ENCODE peak calls at places on chromosomes 5 and 9, in five cellular contexts. W is upper lobe of left lung, A is K562, F is HepG2, P is GM12878. V is an unnamed sample.

GRCh38 chr5:77328926-77329647 is 118.6 kb downstream of the PDE8B start:
- ATAC-seq in A (no peak), W (peak), F (no peak), P (no peak), V (no peak)

GRCh38 chr5:38835887-38836286 is 9.9 kb upstream of the OSMR start:
- ATAC-seq in P (no peak), W (peak), A (no peak), F (no peak), V (peak)

GRCh38 chr5:132766806-132767055 is 10.3 kb downstream of the SEPTIN8 start:
- ATAC-seq in P (no peak), W (no peak), F (no peak), A (no peak), V (no peak)

GRCh38 chr9:104279535-104280215 is 185.6 kb downstream of the SMC2 start:
- ATAC-seq in P (peak), A (no peak), W (no peak), F (no peak), V (no peak)

GRCh38 chr5:134738963-134739661 is 764 bp downstream of the CAMLG start:
- ATAC-seq in F (peak), A (peak), P (peak), W (peak), V (no peak)

GRCh38 chr9:137666950-137667670 is 48.3 kb downstream of the EHMT1 start:
- ATAC-seq in A (no peak), P (peak), W (no peak), F (no peak), V (no peak)

GRCh38 chr9:132163457-132163875 is 1.6 kb downstream of the NTNG2 start:
- ATAC-seq in P (no peak), F (no peak), W (no peak), A (no peak), V (no peak)

GRCh38 chr9:136721339-136722092 is 9.1 kb downstream of the DIPK1B start:
- ATAC-seq in F (peak), P (no peak), A (peak), W (peak), V (peak)

GRCh38 chr9:3401556-3401955 is 124.2 kb downstream of the RFX3 start:
- ATAC-seq in P (no peak), F (no peak), A (no peak), W (no peak), V (no peak)

GRCh38 chr9:94199776-94200175 is 59.3 kb upstream of the ZNF169 start:
- ATAC-seq in P (no peak), F (no peak), A (no peak), W (no peak), V (no peak)

GRCh38 chr9:135288941-135289534 is 190.5 kb upstream of the PPP1R26 start:
- ATAC-seq in P (no peak), F (no peak), A (no peak), W (no peak), V (no peak)
- TF ChIP-seq POLR2AphosphoS5 in P (no peak), F (no peak), A (no peak), W (no peak), V (no peak)

GRCh38 chr5:116626272-116626723 is 51.7 kb upstream of the SEMA6A start:
- ATAC-seq in P (no peak), W (peak), F (no peak), A (no peak), V (peak)
- TF ChIP-seq EP300 in P (no peak), W (no peak), F (no peak), A (no peak), V (no peak)

GRCh38 chr5:174413520-174414314 is 310.7 kb upstream of the MSX2 start:
- ATAC-seq in P (no peak), F (no peak), A (no peak), W (peak), V (no peak)
- TF ChIP-seq POLR2AphosphoS5 in P (no peak), F (no peak), A (no peak), W (no peak), V (no peak)

DNA sequence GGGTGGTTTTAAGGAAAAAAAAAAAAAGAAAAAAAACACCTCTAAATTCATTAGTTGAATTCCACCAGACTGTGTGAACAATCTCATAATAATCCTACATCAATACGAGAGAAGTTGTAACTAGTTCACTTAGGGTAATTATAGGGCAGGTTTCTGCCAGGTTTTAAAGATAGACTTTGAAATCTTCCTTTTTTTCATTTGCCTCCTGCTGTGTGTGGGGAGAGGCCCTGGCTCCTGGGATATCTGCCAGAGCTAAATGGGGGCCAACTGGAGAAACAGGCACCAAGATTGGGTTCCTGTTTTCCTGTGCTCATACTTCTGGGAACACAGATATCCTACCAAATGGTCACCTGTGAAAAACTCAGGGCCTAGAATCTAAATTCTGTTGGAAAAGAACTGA is 42.3 kb downstream of the SH3RF2 start:
- ATAC-seq in W (no peak), F (peak), P (no peak), A (no peak), V (no peak)
- TF ChIP-seq EP300 in W (no peak), F (no peak), P (no peak), A (no peak), V (no peak)

GRCh38 chr5:138489705-138490104 is 24.4 kb downstream of the EGR1 start:
- ATAC-seq in F (no peak), W (no peak), P (no peak), A (no peak), V (no peak)

GRCh38 chr5:138490648-138491283 is 25.5 kb downstream of the EGR1 start:
- ATAC-seq in P (no peak), A (no peak), W (no peak), F (no peak), V (no peak)

GRCh38 chr5:138492552-138493045 is 27.3 kb downstream of the EGR1 start:
- ATAC-seq in P (no peak), W (peak), A (peak), F (no peak), V (no peak)

GRCh38 chr5:138491284-138491648 is 26.0 kb downstream of the EGR1 start:
- ATAC-seq in W (no peak), F (no peak), A (no peak), P (no peak), V (no peak)

DNA sequence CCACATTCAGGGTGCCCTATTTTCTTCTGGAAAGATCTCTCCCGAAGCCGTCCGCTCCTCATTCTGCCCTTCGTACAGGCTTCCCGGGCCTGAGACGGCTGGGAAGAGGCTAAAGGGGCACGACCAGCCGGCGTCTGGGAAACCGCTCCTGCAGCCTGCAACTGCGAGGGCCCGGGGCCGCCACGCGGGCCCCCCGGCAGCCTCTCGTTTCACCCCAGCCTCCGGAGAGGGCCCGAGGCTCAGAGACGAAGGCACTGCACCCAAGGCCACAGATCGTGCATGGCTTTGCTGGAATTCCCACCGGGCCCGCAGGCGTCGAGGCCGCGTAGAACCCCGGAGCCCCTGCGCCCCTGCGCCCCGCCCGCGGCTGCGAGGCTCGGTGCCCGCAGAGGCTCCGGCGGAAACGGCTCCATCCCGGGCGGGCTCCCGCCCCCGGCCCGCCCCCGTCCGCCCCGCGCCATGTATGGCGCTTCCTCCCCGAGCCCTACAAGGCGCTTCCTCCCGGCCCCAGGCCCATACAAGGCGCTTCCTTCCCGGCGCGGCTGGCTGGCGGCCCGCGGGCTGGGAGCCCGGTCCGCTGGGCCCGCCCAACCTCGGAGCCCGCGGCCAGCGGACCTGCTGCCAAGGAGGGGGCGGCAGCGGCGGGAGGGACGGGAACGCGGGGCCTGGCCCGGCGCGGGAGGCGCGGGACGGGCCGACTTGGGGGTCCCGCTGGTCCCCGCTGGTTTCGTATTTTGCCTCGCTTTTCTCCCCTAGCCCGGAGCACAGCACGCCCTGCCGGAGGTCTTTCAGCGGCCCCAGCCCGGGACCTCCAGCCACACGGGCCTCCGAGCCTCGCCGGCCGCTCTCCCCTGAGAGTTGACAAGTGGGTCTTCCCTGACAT is 26.6 kb downstream of the EGR1 start:
- ATAC-seq in A (peak), P (peak), F (peak), W (peak), V (peak)
- TF ChIP-seq POLR2AphosphoS5 in A (peak), P (no peak), F (no peak), W (peak), V (peak)

GRCh38 chr5:112956606-112957005 is 20.0 kb upstream of the DCP2 start:
- ATAC-seq in F (no peak), A (no peak), W (no peak), P (no peak), V (no peak)

GRCh38 chr5:112957409-112957808 is 19.2 kb upstream of the DCP2 start:
- ATAC-seq in P (no peak), A (no peak), W (no peak), F (no peak), V (no peak)

GRCh38 chr5:112960316-112960715 is 16.3 kb upstream of the DCP2 start:
- ATAC-seq in A (peak), P (no peak), F (peak), W (no peak), V (no peak)

GRCh38 chr5:112958774-112959088 is 17.9 kb upstream of the DCP2 start:
- ATAC-seq in F (no peak), P (no peak), W (no peak), A (no peak), V (no peak)

GRCh38 chr5:112957970-112958773 is 18.4 kb upstream of the DCP2 start:
- ATAC-seq in W (peak), P (peak), A (peak), F (peak), V (peak)
- TF ChIP-seq EP300 in W (no peak), P (no peak), A (no peak), F (no peak), V (no peak)

DNA sequence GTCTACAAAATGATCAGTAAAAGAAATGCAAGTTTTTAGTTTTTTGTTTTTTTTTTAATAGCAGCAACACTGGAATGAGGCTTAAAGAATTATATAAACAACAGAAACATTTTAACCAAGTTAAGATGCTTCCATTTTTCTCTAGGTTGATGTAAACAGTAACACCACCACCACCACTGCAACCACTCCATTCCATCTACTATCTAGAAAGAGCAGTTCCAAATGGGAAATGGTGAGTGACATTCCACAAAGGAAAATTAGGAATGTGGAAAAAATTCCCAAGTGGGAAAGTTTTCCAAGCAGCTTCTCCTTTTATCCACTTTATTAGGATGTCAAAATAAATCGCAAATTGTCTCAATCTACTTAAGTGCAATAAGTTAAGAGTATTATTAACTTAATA is 32.6 kb downstream of the SLC38A9 start:
- ATAC-seq in F (no peak), W (no peak), P (no peak), A (no peak), V (no peak)
- TF ChIP-seq POLR2AphosphoS5 in F (no peak), W (no peak), P (no peak), A (no peak), V (no peak)

DNA sequence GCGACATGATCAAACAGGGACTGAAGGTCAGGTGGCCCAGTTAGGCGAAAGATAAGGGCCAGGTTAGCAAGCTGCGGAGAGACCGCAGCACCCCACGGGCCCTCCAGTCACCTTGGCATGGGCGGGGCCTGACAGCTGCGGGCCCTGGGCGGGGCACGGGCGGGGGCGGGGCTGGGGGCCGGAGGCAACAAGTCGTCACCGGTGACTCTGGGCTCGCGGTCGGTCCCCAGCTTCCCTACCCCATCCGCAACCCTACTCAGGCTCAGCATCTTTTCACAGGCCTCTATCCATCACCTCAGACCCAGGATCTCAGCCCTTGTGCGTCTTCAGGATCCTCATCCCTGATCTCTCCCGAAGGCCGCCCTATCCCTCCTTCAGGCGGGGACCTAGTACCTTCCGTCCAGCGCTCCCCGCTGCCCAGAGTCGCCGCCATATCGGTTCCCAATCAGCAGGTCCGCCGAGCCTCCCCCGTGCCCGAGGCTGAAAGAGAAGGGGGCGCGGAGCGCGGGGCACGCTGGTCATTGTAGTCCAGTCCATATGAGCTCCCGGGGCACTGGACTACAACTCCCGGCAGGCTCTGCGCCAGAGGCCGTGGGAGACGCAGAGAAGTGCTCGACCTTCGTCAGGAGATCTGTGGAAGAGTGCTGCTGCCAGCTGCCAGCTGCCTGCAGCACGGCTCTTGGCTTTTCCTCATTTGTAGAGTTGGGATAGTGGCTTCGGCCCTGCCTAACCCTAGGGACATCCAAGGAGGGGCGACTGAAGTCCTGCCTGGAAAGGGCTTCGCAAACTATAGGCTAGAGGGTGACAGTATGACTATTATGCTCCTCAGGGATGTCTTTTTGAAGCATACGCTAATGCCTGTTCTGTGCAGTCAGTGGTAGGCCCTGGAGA is at the start of gene DNAJC18:
- ATAC-seq in F (peak), W (peak), P (peak), A (peak), V (peak)
- TF ChIP-seq EP300 in F (no peak), W (no peak), P (no peak), A (no peak), V (no peak)

GRCh38 chr5:35159370-35159742 is 70.9 kb downstream of the PRLR start:
- ATAC-seq in F (peak), A (no peak), P (no peak), W (peak), V (peak)
- TF ChIP-seq POLR2AphosphoS5 in F (no peak), A (no peak), P (no peak), W (peak), V (no peak)

GRCh38 chr5:139680368-139681111 is 32.4 kb downstream of the CXXC5 start:
- ATAC-seq in W (no peak), A (no peak), F (no peak), P (no peak), V (no peak)

GRCh38 chr5:139681112-139681458 is 32.9 kb downstream of the CXXC5 start:
- ATAC-seq in F (no peak), A (no peak), P (no peak), W (no peak), V (no peak)

GRCh38 chr5:139678283-139678613 is 30.1 kb downstream of the CXXC5 start:
- ATAC-seq in A (no peak), P (no peak), F (no peak), W (no peak), V (no peak)

GRCh38 chr5:139677404-139678282 is 29.5 kb downstream of the CXXC5 start:
- ATAC-seq in P (no peak), W (peak), A (peak), F (no peak), V (peak)

DNA sequence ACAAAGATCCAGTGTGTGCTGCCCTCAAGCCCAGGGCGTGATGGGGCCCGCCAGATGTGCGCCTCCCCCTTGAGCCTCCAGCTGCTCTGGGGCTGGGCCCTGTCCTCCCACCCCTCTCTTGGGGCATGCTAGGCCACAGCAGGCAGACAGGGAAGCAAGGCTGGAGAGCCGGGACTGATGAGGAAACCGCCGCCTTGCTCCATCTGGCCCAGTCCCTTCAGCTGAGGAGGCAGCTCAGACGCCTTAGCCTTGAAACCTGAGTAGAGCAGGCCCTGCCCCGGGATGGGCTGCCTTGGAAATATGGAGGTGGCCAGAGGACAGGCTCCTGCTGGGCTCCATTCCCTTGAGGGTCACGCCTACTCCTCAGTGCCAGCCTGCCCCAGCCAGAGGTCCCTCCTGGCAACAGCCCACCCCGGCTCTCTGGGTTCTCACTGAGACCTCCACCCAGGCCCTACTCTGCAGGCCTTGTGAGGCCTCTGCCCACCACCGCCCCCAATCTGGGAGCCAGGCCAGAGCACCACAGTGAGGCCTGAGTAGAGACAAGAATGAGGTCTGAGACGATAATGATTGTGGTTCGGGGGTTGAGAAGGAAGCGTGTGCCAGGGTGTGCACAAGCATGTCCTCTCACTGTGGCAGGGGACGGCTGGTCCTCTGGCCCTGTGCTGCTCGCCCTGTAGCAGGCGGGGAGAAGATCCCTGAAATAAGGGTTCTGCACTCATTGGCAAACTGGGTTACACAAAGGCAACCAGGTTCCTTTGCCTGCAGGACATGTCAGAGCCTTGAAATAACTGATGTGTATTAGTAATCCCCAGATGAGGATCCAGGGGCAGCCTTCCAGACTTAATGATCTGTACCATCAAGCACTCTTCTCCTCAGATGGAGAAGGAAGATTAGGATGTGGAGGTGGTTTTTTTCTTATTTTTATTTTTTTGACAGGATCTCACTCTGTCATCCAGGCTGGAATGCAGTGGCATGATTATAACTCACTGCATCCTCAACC is 30.9 kb downstream of the CXXC5 start:
- ATAC-seq in F (no peak), P (no peak), A (no peak), W (peak), V (peak)
- TF ChIP-seq EP300 in F (no peak), P (no peak), A (no peak), W (no peak), V (no peak)